ENCODE peak calls at places on chromosomes 13 and 19, in seven cellular contexts. U is tibial nerve, I is heart left ventricle, H is A549, A is upper lobe of left lung, B is body of pancreas, S is IMR-90. G is an unnamed sample.

GRCh38 chr13:49585220-49586157 is at the start of gene RCBTB1:
- DNase-seq in U (peak; percentile 34), I (peak; percentile 67), H (peak; percentile 58), A (peak; percentile 75), B (peak; percentile 84), S (peak; percentile 45), G (peak; percentile 90)

GRCh38 chr13:44347905-44348304 is 25.7 kb upstream of the SERP2 start:
- DNase-seq in U (no peak), I (no peak), H (no peak), A (no peak), B (no peak), S (peak; percentile 33), G (no peak)

GRCh38 chr13:47332149-47332548 is 435.3 kb upstream of the HTR2A start:
- DNase-seq in U (no peak), I (no peak), H (no peak), A (no peak), B (no peak), S (peak; percentile 8), G (no peak)

GRCh38 chr19:4713384-4713951 is 10.2 kb downstream of the DPP9 start:
- DNase-seq in U (peak; percentile 70), I (peak; percentile 94), H (peak; percentile 94), A (peak; percentile 53), B (peak; percentile 42), S (peak; percentile 97), G (peak; percentile 97)

GRCh38 chr19:43395561-43395960 is 19.1 kb upstream of the TEX101 start:
- DNase-seq in U (no peak), I (no peak), H (no peak), A (no peak), B (no peak), S (no peak), G (no peak)

GRCh38 chr13:110869805-110870706 is 44.8 kb downstream of the ANKRD10 start:
- DNase-seq in U (peak; percentile 85), I (peak; percentile 97), H (peak; percentile 96), A (peak; percentile 89), B (peak; percentile 88), S (peak; percentile 100), G (peak; percentile 98)

GRCh38 chr13:20624213-20624612 is 57.3 kb downstream of the IFT88 start:
- DNase-seq in U (no peak), I (no peak), H (no peak), A (no peak), B (no peak), S (no peak), G (no peak)

GRCh38 chr19:5296457-5297271 is 43.9 kb downstream of the PTPRS start:
- DNase-seq in U (no peak), I (no peak), H (no peak), A (no peak), B (no peak), S (no peak), G (no peak)

GRCh38 chr13:48263196-48263595 is 30.2 kb downstream of the ITM2B start:
- DNase-seq in U (no peak), I (no peak), H (no peak), A (no peak), B (no peak), S (no peak), G (no peak)

GRCh38 chr13:40340368-40341085 is 325.9 kb downstream of the FOXO1 start:
- DNase-seq in U (no peak), I (no peak), H (peak; percentile 17), A (no peak), B (peak; percentile 83), S (no peak), G (peak; percentile 60)

GRCh38 chr13:44449999-44450821 is 76.6 kb downstream of the SERP2 start:
- DNase-seq in U (no peak), I (no peak), H (no peak), A (no peak), B (no peak), S (no peak), G (no peak)

GRCh38 chr13:20526664-20527063 is 1.0 kb upstream of the CRYL1 start:
- DNase-seq in U (no peak), I (no peak), H (no peak), A (no peak), B (no peak), S (peak; percentile 19), G (no peak)

GRCh38 chr13:28685114-28685513 is 26.2 kb downstream of the POMP start:
- DNase-seq in U (no peak), I (no peak), H (no peak), A (no peak), B (no peak), S (no peak), G (no peak)

GRCh38 chr13:111900390-111901180 is 166.4 kb upstream of the SOX1 start:
- DNase-seq in U (no peak), I (no peak), H (no peak), A (no peak), B (no peak), S (no peak), G (peak; percentile 74)

DNA sequence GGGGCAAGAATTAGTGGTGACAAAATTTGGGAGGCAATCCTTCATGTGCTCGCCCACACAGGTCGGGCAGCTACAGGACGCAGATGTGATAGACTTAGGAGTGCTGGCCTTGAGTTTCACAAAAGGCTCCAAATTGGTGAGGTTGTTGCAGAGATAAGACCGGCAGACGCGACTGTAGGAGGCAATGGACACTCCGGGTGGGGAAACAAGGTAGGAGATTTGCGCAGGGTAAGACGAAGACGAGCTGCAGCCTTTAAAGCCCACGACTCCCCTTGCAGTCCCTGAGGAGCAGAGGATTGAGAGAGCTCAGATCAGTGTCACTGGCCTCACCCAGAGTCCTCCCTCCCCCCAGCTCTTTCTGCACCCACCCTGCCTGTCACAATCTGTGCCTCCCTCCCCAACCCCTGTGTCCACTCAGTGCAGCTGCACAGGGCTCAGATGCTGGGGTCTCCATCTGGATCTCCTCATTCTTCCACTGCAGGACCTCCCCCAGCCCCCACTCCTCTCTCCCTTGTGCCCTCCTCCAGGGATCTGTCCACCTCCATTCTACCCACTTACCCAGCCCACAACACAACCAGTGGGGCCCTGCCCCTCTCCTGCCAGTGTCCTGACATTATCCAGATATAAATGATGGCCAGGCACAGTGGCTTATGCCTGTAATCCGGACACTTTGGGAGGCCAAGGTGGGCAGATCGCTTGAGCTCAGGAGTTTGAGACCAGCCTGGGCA is 6.3 kb downstream of the LYPD4 start:
- DNase-seq in U (no peak), I (no peak), H (no peak), A (no peak), B (no peak), S (no peak), G (no peak)
- TF ChIP-seq POLR2A in U (no peak), I (no peak), H (no peak), A (no peak), B (no peak), S (no peak), G (no peak)

GRCh38 chr19:1873524-1874473 is 10.4 kb upstream of the KLF16 start:
- DNase-seq in U (no peak), I (no peak), H (no peak), A (no peak), B (peak; percentile 75), S (no peak), G (no peak)
- H3K4me1 ChIP-seq in U (peaks cover 17% of the 10 kb centered on the region), I (peaks cover 43% of the 10 kb centered on the region), H (peaks cover 14% of the 10 kb centered on the region), A (peaks cover 48% of the 10 kb centered on the region), B (peaks cover 55% of the 10 kb centered on the region), S (peaks cover 12% of the 10 kb centered on the region), G (peaks cover 51% of the 10 kb centered on the region)

GRCh38 chr19:17331254-17331558 is 3.4 kb downstream of the ANO8 start:
- DNase-seq in U (no peak), I (no peak), H (no peak), A (no peak), B (no peak), S (no peak), G (no peak)
- H3K27ac ChIP-seq in U (no peak overlapping the region), I (no peak overlapping the region), H (no peak overlapping the region), A (no peak overlapping the region), B (no peak overlapping the region), S (no peak overlapping the region), G (no peak overlapping the region)

GRCh38 chr19:16328824-16329482 is 4.3 kb downstream of the KLF2 start:
- DNase-seq in U (no peak), I (no peak), H (peak; percentile 43), A (peak; percentile 42), B (no peak), S (peak; percentile 49), G (no peak)
- TF ChIP-seq POLR2A in U (no peak), I (no peak), H (no peak), A (no peak), B (no peak), S (peak; percentile 83), G (no peak)